ENCODE peak calls at places on chromosomes 6 and 20, in four cellular contexts. L is K562, G is GM12878, B is HL-60. P is an unnamed sample.

GRCh38 chr6:912871-913663 is 220.1 kb upstream of the EXOC2 start:
- DNase-seq in L (peak), G (no peak), B (no peak), P (no peak)

GRCh38 chr6:156839591-156840001 is 62.4 kb downstream of the ARID1B start:
- DNase-seq in L (peak), G (no peak), B (no peak), P (no peak)

GRCh38 chr20:58310291-58310782 is 822 bp downstream of the RAB22A start:
- DNase-seq in L (no peak), G (no peak), B (no peak), P (no peak)

GRCh38 chr6:108739496-108740330 is 108.5 kb upstream of the ARMC2 start:
- DNase-seq in L (no peak), G (no peak), B (no peak), P (no peak)

GRCh38 chr6:105680131-105680530 is 277.2 kb upstream of the PREP start:
- DNase-seq in L (no peak), G (no peak), B (no peak), P (no peak)

GRCh38 chr20:24472426-24472825 is 3.0 kb downstream of the SYNDIG1 start:
- DNase-seq in L (no peak), G (no peak), B (no peak), P (no peak)

GRCh38 chr6:1153696-1154245 is 158.1 kb upstream of the FOXQ1 start:
- DNase-seq in L (no peak), G (no peak), B (no peak), P (no peak)

GRCh38 chr6:90178294-90178678 is 118.4 kb downstream of the BACH2 start:
- DNase-seq in L (no peak), G (no peak), B (no peak), P (no peak)

GRCh38 chr6:32137454-32137853 is 7.4 kb upstream of the FKBPL start:
- DNase-seq in L (no peak), G (no peak), B (no peak), P (no peak)

GRCh38 chr6:33314515-33314942 is 651 bp upstream of the TAPBP start:
- DNase-seq in L (peak), G (no peak), B (no peak), P (peak)

GRCh38 chr20:58816957-58817651 is 33.6 kb downstream of the GNAS-AS1 start:
- DNase-seq in L (no peak), G (no peak), B (no peak), P (no peak)

GRCh38 chr6:9851541-9852380 is 563.1 kb downstream of the TFAP2A start:
- DNase-seq in L (no peak), G (no peak), B (peak), P (no peak)

GRCh38 chr6:1267057-1267732 is 44.7 kb upstream of the FOXQ1 start:
- DNase-seq in L (no peak), G (no peak), B (no peak), P (no peak)

GRCh38 chr20:12916699-12917098 is 92.1 kb upstream of the SPTLC3 start:
- DNase-seq in L (no peak), G (no peak), B (no peak), P (no peak)

GRCh38 chr6:107082045-107082444 is 33.3 kb downstream of the BEND3 start:
- DNase-seq in L (no peak), G (no peak), B (no peak), P (no peak)

GRCh38 chr6:106413722-106414121 is 53.2 kb downstream of the CRYBG1 start:
- DNase-seq in L (no peak), G (no peak), B (no peak), P (no peak)

GRCh38 chr6:35007016-35007415 is 118.0 kb downstream of the ANKS1A start:
- DNase-seq in L (no peak), G (no peak), B (no peak), P (no peak)

GRCh38 chr6:7215140-7215539 is 97.9 kb downstream of the SSR1 start:
- DNase-seq in L (no peak), G (no peak), B (no peak), P (no peak)

GRCh38 chr6:131862486-131862885 is 54.7 kb downstream of the ENPP1 start:
- DNase-seq in L (no peak), G (no peak), B (no peak), P (no peak)

GRCh38 chr6:169902604-169903003 is 151.2 kb downstream of the ERMARD start:
- DNase-seq in L (no peak), G (no peak), B (no peak), P (no peak)

GRCh38 chr6:90105766-90106165 is 190.9 kb downstream of the BACH2 start:
- DNase-seq in L (no peak), G (no peak), B (peak), P (no peak)

GRCh38 chr6:41318648-41319565 is 16.5 kb upstream of the NCR2 start:
- DNase-seq in L (peak), G (peak), B (peak), P (peak)

GRCh38 chr20:58401123-58401639 is 12.2 kb downstream of the VAPB start:
- DNase-seq in L (no peak), G (no peak), B (no peak), P (no peak)

GRCh38 chr6:139474145-139475108 is 100.0 kb upstream of the CITED2 start:
- DNase-seq in L (peak), G (no peak), B (no peak), P (peak)
- TF ChIP-seq SPI1 in L (no peak), G (no peak), B (no peak), P (no peak)

DNA sequence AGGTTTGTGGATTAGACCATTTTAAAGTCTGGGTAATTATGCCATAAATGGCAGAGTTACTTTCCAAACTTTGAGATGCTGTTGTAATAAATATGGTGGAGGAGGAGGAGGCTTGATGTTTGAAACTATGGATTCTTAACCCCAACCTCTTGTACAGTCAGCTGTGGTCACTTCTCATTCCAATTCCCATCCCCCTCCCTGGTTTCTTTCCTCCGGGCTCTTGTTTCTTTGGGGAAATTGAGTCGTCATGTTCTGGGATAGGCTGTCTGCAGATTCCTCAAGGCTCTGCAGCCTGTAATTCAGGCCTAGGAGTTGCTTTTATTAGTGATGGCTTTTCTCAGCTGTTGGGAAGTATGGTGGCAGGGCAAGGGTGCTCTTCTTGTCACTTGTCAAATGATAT is 2.5 kb downstream of the PTK7 start:
- DNase-seq in L (no peak), G (no peak), B (no peak), P (no peak)
- TF ChIP-seq SPI1 in L (no peak), G (no peak), B (no peak), P (no peak)

GRCh38 chr20:47016068-47016664 is 121.5 kb downstream of the EYA2 start:
- DNase-seq in L (peak), G (no peak), B (no peak), P (no peak)
- TF ChIP-seq SPI1 in L (no peak), G (no peak), B (no peak), P (no peak)

GRCh38 chr6:163583558-163583957 is 169.0 kb downstream of the QKI start:
- DNase-seq in L (no peak), G (no peak), B (no peak), P (no peak)

GRCh38 chr6:163589401-163589800 is 174.9 kb downstream of the QKI start:
- DNase-seq in L (no peak), G (no peak), B (no peak), P (no peak)

GRCh38 chr6:163588211-163588919 is 173.8 kb downstream of the QKI start:
- DNase-seq in L (no peak), G (no peak), B (no peak), P (no peak)

GRCh38 chr6:163586888-163587287 is 172.4 kb downstream of the QKI start:
- DNase-seq in L (no peak), G (no peak), B (no peak), P (no peak)

GRCh38 chr6:163585932-163586437 is 171.5 kb downstream of the QKI start:
- DNase-seq in L (peak), G (no peak), B (peak), P (no peak)
- TF ChIP-seq SPI1 in L (no peak), G (no peak), B (no peak), P (no peak)

DNA sequence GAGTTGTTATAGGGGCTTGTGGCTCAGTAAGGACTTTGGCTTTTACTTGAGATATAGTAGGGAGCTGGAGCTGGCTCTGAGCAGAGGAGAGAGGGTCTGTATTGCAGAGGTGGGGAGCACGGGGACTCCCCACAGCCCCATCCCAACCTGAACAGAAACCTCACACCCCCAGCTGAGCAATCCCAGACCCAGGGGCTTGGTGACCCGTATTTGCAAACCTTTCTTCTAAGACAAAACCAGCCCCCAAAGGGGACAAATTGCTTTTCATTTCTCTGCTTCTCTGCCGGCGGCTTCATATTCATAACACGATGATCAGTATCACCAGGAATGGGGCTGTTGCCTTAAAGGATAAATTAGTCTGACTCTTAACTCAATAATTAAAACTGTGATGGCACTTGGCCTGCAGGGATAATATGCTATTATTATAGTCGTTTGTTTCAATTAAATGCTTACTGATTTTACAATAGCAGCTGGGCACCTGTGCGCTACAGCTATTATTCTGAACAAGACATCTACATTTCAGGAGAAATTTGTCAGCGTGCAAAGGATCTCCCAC is 118.0 kb downstream of the TOX2 start:
- DNase-seq in L (no peak), G (no peak), B (no peak), P (no peak)
- TF ChIP-seq SPI1 in L (no peak), G (no peak), B (no peak), P (no peak)

GRCh38 chr6:168884646-168885086 is 369.0 kb downstream of the THBS2 start:
- DNase-seq in L (peak), G (no peak), B (peak), P (peak)

GRCh38 chr6:168885741-168886140 is 367.9 kb downstream of the THBS2 start:
- DNase-seq in L (no peak), G (no peak), B (no peak), P (no peak)

GRCh38 chr6:168884050-168884645 is 369.5 kb downstream of the THBS2 start:
- DNase-seq in L (no peak), G (no peak), B (no peak), P (no peak)

GRCh38 chr6:168886306-168886854 is 367.3 kb downstream of the THBS2 start:
- DNase-seq in L (no peak), G (no peak), B (no peak), P (no peak)

GRCh38 chr6:168885196-168885595 is 368.4 kb downstream of the THBS2 start:
- DNase-seq in L (no peak), G (no peak), B (no peak), P (no peak)
- TF ChIP-seq SPI1 in L (no peak), G (no peak), B (no peak), P (no peak)

GRCh38 chr6:117441824-117442264 is 16.1 kb upstream of the ROS1 start:
- DNase-seq in L (no peak), G (no peak), B (peak), P (no peak)
- TF ChIP-seq SPI1 in L (no peak), G (no peak), B (no peak), P (no peak)